ENCODE peak calls at places on chromosomes 16 and 17, in five cellular contexts. K, C, O, M and G are unnamed samples.

GRCh38 chr16:78434401-78434800 is 334.9 kb downstream of the WWOX start:
- DNase-seq in C (no peak), M (no peak), O (no peak), K (peak), G (no peak)

GRCh38 chr17:45147102-45147580 is 1.1 kb upstream of the HEXIM1 start:
- DNase-seq in M (peak), C (peak), K (no peak), O (peak), G (no peak)

GRCh38 chr16:57284206-57284951 is at the start of gene PLLP:
- DNase-seq in C (no peak), K (no peak), M (peak), O (no peak), G (no peak)

GRCh38 chr16:30166202-30166902 is 17.1 kb upstream of the CORO1A start:
- DNase-seq in C (no peak), O (no peak), M (peak), K (no peak), G (no peak)

GRCh38 chr17:79002796-79003593 is 6.6 kb downstream of the CANT1 start:
- DNase-seq in M (no peak), K (no peak), O (no peak), C (no peak), G (no peak)

GRCh38 chr17:37650419-37651003 is 7.3 kb upstream of the DDX52 start:
- DNase-seq in M (peak), O (no peak), K (no peak), C (no peak), G (no peak)

GRCh38 chr17:81090361-81091133 is 55.6 kb downstream of the BAIAP2 start:
- DNase-seq in O (no peak), M (peak), C (peak), K (no peak), G (no peak)

GRCh38 chr17:54901230-54901847 is 687 bp downstream of the TOM1L1 start:
- DNase-seq in O (no peak), C (peak), M (no peak), K (peak), G (peak)

GRCh38 chr17:65783845-65784334 is 222.4 kb upstream of the AXIN2 start:
- DNase-seq in M (no peak), K (peak), C (no peak), O (no peak), G (peak)

GRCh38 chr17:41322264-41322902 is 6.9 kb upstream of the KRTAP17-1 start:
- DNase-seq in M (peak), C (no peak), K (peak), O (no peak), G (peak)

GRCh38 chr17:1071103-1071825 is 74.3 kb downstream of the TIMM22 start:
- DNase-seq in K (no peak), C (no peak), M (no peak), O (no peak), G (no peak)

GRCh38 chr17:39099686-39100293 is 51.6 kb downstream of the PLXDC1 start:
- DNase-seq in C (peak), K (no peak), M (no peak), O (no peak), G (no peak)

GRCh38 chr16:54931041-54931756 is 534 bp downstream of the IRX5 start:
- DNase-seq in O (no peak), M (no peak), C (no peak), K (no peak), G (no peak)